ENCODE peak calls at places on chromosomes 12 and 14, in five cellular contexts. One of them, this sample, is unnamed.
A peak's percentile ranks its signal among the peaks of the same experiment; 100 is the strongest.

GRCh38 chr14:65229431-65230286 is 127.3 kb upstream of the MAX start:
- DNase-seq in fibroblast of lung: peak; percentile 64
- DNase-seq in tibial nerve: no peak
- DNase-seq in kidney: no peak
- DNase-seq in upper lobe of right lung: peak; percentile 76
- DNase-seq in this sample: peak; percentile 49

GRCh38 chr14:85118274-85118673 is 411.7 kb upstream of the FLRT2 start:
- DNase-seq in tibial nerve: no peak
- DNase-seq in upper lobe of right lung: no peak
- DNase-seq in fibroblast of lung: no peak
- DNase-seq in kidney: no peak
- DNase-seq in this sample: no peak

GRCh38 chr12:32365473-32366064 is 33.8 kb upstream of the FGD4 start:
- DNase-seq in kidney: no peak
- DNase-seq in fibroblast of lung: peak; percentile 80
- DNase-seq in upper lobe of right lung: no peak
- DNase-seq in tibial nerve: no peak
- DNase-seq in this sample: peak; percentile 60

GRCh38 chr12:67885370-67886169 is 103.7 kb upstream of the IFNG-AS1 start:
- DNase-seq in fibroblast of lung: peak; percentile 88
- DNase-seq in kidney: no peak
- DNase-seq in upper lobe of right lung: no peak
- DNase-seq in tibial nerve: no peak
- DNase-seq in this sample: no peak

GRCh38 chr14:59036134-59036533 is 152.3 kb upstream of the DAAM1 start:
- DNase-seq in tibial nerve: no peak
- DNase-seq in kidney: no peak
- DNase-seq in upper lobe of right lung: no peak
- DNase-seq in fibroblast of lung: no peak
- DNase-seq in this sample: no peak

GRCh38 chr12:28937196-28937595 is 211.9 kb upstream of the FAR2 start:
- DNase-seq in tibial nerve: no peak
- DNase-seq in kidney: no peak
- DNase-seq in fibroblast of lung: peak; percentile 91
- DNase-seq in upper lobe of right lung: no peak
- DNase-seq in this sample: no peak

GRCh38 chr12:55955800-55956508 is 9.9 kb downstream of the PMEL start:
- DNase-seq in tibial nerve: no peak
- DNase-seq in fibroblast of lung: peak; percentile 76
- DNase-seq in upper lobe of right lung: no peak
- DNase-seq in kidney: no peak
- DNase-seq in this sample: peak; percentile 27

GRCh38 chr14:60981626-60982455 is 796 bp downstream of the SLC38A6 start:
- DNase-seq in fibroblast of lung: peak; percentile 90
- DNase-seq in upper lobe of right lung: no peak
- DNase-seq in kidney: no peak
- DNase-seq in tibial nerve: no peak
- DNase-seq in this sample: no peak

GRCh38 chr12:45379261-45379660 is 163.4 kb downstream of the ANO6 start:
- DNase-seq in upper lobe of right lung: no peak
- DNase-seq in fibroblast of lung: peak; percentile 17
- DNase-seq in tibial nerve: no peak
- DNase-seq in kidney: no peak
- DNase-seq in this sample: no peak

GRCh38 chr12:65761301-65761700 is 63.0 kb upstream of the HMGA2 start:
- DNase-seq in upper lobe of right lung: no peak
- DNase-seq in kidney: no peak
- DNase-seq in fibroblast of lung: no peak
- DNase-seq in tibial nerve: no peak
- DNase-seq in this sample: no peak

GRCh38 chr12:75378354-75378753 is 12.5 kb upstream of the GLIPR1L2 start:
- DNase-seq in upper lobe of right lung: no peak
- DNase-seq in fibroblast of lung: no peak
- DNase-seq in kidney: no peak
- DNase-seq in tibial nerve: no peak
- DNase-seq in this sample: no peak

GRCh38 chr12:6202331-6202730 is 2.1 kb downstream of the CD9 start:
- DNase-seq in fibroblast of lung: no peak
- DNase-seq in kidney: no peak
- DNase-seq in upper lobe of right lung: no peak
- DNase-seq in tibial nerve: no peak
- DNase-seq in this sample: peak; percentile 50

GRCh38 chr12:6201775-6202292 is 1.6 kb downstream of the CD9 start:
- DNase-seq in tibial nerve: no peak
- DNase-seq in kidney: no peak
- DNase-seq in upper lobe of right lung: no peak
- DNase-seq in fibroblast of lung: no peak
- DNase-seq in this sample: no peak

GRCh38 chr12:6204533-6205143 is 4.4 kb downstream of the CD9 start:
- DNase-seq in kidney: no peak
- DNase-seq in fibroblast of lung: no peak
- DNase-seq in upper lobe of right lung: no peak
- DNase-seq in tibial nerve: no peak
- DNase-seq in this sample: no peak

GRCh38 chr12:6201199-6201608 is 1.0 kb downstream of the CD9 start:
- DNase-seq in tibial nerve: no peak
- DNase-seq in kidney: peak; percentile 89
- DNase-seq in upper lobe of right lung: peak; percentile 77
- DNase-seq in fibroblast of lung: no peak
- DNase-seq in this sample: peak; percentile 75

GRCh38 chr12:6202846-6203245 is 2.6 kb downstream of the CD9 start:
- DNase-seq in kidney: no peak
- DNase-seq in fibroblast of lung: no peak
- DNase-seq in upper lobe of right lung: no peak
- DNase-seq in tibial nerve: no peak
- DNase-seq in this sample: no peak
- H3K27ac ChIP-seq in kidney: no peak overlapping the region
- H3K27ac ChIP-seq in fibroblast of lung: peak overlapping the region; percentile 13
- H3K27ac ChIP-seq in upper lobe of right lung: peak overlapping the region; percentile 87
- H3K27ac ChIP-seq in tibial nerve: peak overlapping the region; percentile 99
- H3K27ac ChIP-seq in this sample: peak overlapping the region; percentile 94

DNA sequence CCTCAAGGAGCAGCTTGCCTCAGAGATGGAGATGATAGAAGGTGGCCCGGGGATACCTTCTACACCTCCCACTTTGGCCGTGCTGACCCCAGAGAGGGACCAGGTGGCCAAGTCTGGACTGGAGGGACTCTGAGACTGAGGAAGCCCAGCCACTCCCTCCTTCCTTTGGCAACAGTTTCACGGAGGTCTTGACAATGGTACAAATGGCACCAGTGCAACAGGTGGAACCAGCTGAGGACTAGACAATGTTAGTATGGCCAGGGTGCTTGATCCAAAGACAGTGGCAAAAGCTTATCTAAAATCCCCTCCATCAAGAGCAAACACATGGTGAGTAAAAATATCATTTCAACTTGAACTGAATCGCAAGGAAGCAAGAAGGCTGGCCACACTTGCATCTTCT is 117.4 kb downstream of the FOXN3 start:
- DNase-seq in tibial nerve: no peak
- DNase-seq in upper lobe of right lung: no peak
- DNase-seq in kidney: no peak
- DNase-seq in fibroblast of lung: no peak
- DNase-seq in this sample: no peak
- H3K27ac ChIP-seq in tibial nerve: no peak overlapping the region
- H3K27ac ChIP-seq in upper lobe of right lung: no peak overlapping the region
- H3K27ac ChIP-seq in kidney: no peak overlapping the region
- H3K27ac ChIP-seq in fibroblast of lung: no peak overlapping the region
- H3K27ac ChIP-seq in this sample: no peak overlapping the region

GRCh38 chr14:103840016-103840415 is 7.4 kb downstream of the PPP1R13B start:
- DNase-seq in tibial nerve: no peak
- DNase-seq in kidney: no peak
- DNase-seq in upper lobe of right lung: no peak
- DNase-seq in fibroblast of lung: no peak
- DNase-seq in this sample: no peak
- H3K27ac ChIP-seq in tibial nerve: no peak overlapping the region
- H3K27ac ChIP-seq in kidney: no peak overlapping the region
- H3K27ac ChIP-seq in upper lobe of right lung: no peak overlapping the region
- H3K27ac ChIP-seq in fibroblast of lung: no peak overlapping the region
- H3K27ac ChIP-seq in this sample: no peak overlapping the region

GRCh38 chr14:89364316-89364715 is 52.7 kb downstream of the FOXN3 start:
- DNase-seq in fibroblast of lung: no peak
- DNase-seq in kidney: no peak
- DNase-seq in upper lobe of right lung: no peak
- DNase-seq in tibial nerve: no peak
- DNase-seq in this sample: no peak

GRCh38 chr14:89365071-89365801 is 51.8 kb downstream of the FOXN3 start:
- DNase-seq in kidney: no peak
- DNase-seq in upper lobe of right lung: no peak
- DNase-seq in fibroblast of lung: peak; percentile 33
- DNase-seq in tibial nerve: no peak
- DNase-seq in this sample: peak; percentile 59

GRCh38 chr14:89368490-89369477 is 48.2 kb downstream of the FOXN3 start:
- DNase-seq in fibroblast of lung: no peak
- DNase-seq in tibial nerve: no peak
- DNase-seq in upper lobe of right lung: no peak
- DNase-seq in kidney: no peak
- DNase-seq in this sample: no peak

GRCh38 chr14:89367449-89368120 is 49.4 kb downstream of the FOXN3 start:
- DNase-seq in tibial nerve: no peak
- DNase-seq in upper lobe of right lung: no peak
- DNase-seq in fibroblast of lung: no peak
- DNase-seq in kidney: no peak
- DNase-seq in this sample: no peak

DNA sequence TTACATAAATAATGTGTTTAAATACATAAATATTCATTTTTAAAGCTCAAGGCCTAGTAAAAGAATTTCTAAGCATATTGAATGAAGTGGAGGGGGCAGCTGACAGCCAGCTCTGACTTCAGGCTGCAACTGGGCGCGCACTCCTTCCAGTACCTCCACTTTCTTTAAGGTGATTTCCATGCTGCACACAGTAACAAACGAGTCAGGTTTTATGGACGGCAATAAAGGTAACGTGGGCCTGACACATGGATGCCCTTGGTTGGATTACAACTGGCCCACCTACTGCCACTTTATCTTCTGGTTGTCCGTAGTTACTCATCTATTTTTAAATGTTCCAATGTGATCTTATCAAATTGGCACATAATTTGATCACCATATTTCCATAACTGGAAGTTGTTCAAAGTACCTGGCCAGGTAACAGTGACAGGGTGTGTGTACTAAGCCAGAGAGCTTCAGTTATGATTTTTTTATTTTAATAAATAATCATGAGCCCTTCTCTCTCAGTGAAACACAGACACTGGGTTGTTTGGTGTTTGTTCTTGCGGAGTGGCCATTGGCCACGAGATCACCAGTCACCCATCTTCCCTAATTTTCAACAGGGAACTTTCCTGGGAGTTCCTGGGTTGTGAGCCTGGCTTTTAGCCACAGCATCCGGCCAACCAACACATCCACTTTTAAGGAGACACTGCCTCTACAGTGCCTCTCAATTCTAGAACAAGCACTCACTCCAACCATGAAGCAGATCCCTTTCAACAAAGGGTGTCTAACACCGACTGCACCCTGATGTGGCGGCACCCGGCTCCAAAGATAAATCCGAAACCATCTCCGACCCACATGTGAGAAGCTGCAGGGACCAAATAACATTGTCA is 50.2 kb downstream of the FOXN3 start:
- DNase-seq in upper lobe of right lung: no peak
- DNase-seq in kidney: no peak
- DNase-seq in fibroblast of lung: no peak
- DNase-seq in tibial nerve: no peak
- DNase-seq in this sample: peak; percentile 67
- H3K27ac ChIP-seq in upper lobe of right lung: peak overlapping the region; percentile 7
- H3K27ac ChIP-seq in kidney: no peak overlapping the region
- H3K27ac ChIP-seq in fibroblast of lung: no peak overlapping the region
- H3K27ac ChIP-seq in tibial nerve: no peak overlapping the region
- H3K27ac ChIP-seq in this sample: peak overlapping the region; percentile 64

GRCh38 chr14:101970830-101971400 is 6.5 kb downstream of the DYNC1H1 start:
- DNase-seq in upper lobe of right lung: no peak
- DNase-seq in kidney: no peak
- DNase-seq in fibroblast of lung: no peak
- DNase-seq in tibial nerve: no peak
- DNase-seq in this sample: no peak

GRCh38 chr14:101973356-101973755 is 9.0 kb downstream of the DYNC1H1 start:
- DNase-seq in fibroblast of lung: peak; percentile 29
- DNase-seq in tibial nerve: no peak
- DNase-seq in kidney: no peak
- DNase-seq in upper lobe of right lung: no peak
- DNase-seq in this sample: no peak

GRCh38 chr14:101969480-101969879 is 5.1 kb downstream of the DYNC1H1 start:
- DNase-seq in upper lobe of right lung: no peak
- DNase-seq in kidney: no peak
- DNase-seq in tibial nerve: no peak
- DNase-seq in fibroblast of lung: no peak
- DNase-seq in this sample: no peak

GRCh38 chr14:101975231-101975630 is 10.9 kb downstream of the DYNC1H1 start:
- DNase-seq in fibroblast of lung: no peak
- DNase-seq in upper lobe of right lung: no peak
- DNase-seq in tibial nerve: no peak
- DNase-seq in kidney: no peak
- DNase-seq in this sample: no peak

GRCh38 chr14:101972126-101972785 is 7.9 kb downstream of the DYNC1H1 start:
- DNase-seq in tibial nerve: peak; percentile 62
- DNase-seq in kidney: no peak
- DNase-seq in upper lobe of right lung: peak; percentile 76
- DNase-seq in fibroblast of lung: peak; percentile 100
- DNase-seq in this sample: peak; percentile 83
- H3K27ac ChIP-seq in tibial nerve: peak overlapping the region; percentile 63
- H3K27ac ChIP-seq in kidney: peak overlapping the region; percentile 10
- H3K27ac ChIP-seq in upper lobe of right lung: peak overlapping the region; percentile 53
- H3K27ac ChIP-seq in fibroblast of lung: peak overlapping the region; percentile 80
- H3K27ac ChIP-seq in this sample: peak overlapping the region; percentile 86